ENCODE peak calls at places on chromosomes 11 and 22, in six cellular contexts. One of them, this sample, is unnamed.

GRCh38 chr11:11520231-11521015 is 101.4 kb downstream of the GALNT18 start:
- DNase-seq in tibial nerve: no peak
- DNase-seq in transverse colon: no peak
- DNase-seq in A549: no peak
- DNase-seq in left ventricle myocardium inferior: no peak
- DNase-seq in AG09309: no peak
- DNase-seq in this sample: no peak

GRCh38 chr11:126637800-126638175 is 282.3 kb downstream of the ST3GAL4 start:
- DNase-seq in AG09309: peak; percentile 84
- DNase-seq in tibial nerve: no peak
- DNase-seq in transverse colon: no peak
- DNase-seq in A549: no peak
- DNase-seq in left ventricle myocardium inferior: no peak
- DNase-seq in this sample: no peak

GRCh38 chr22:36220457-36220921 is 18.8 kb downstream of the APOL2 start:
- DNase-seq in AG09309: no peak
- DNase-seq in transverse colon: no peak
- DNase-seq in left ventricle myocardium inferior: no peak
- DNase-seq in tibial nerve: no peak
- DNase-seq in A549: no peak
- DNase-seq in this sample: peak; percentile 45

GRCh38 chr11:128765571-128766530 is 72.0 kb downstream of the FLI1 start:
- DNase-seq in AG09309: no peak
- DNase-seq in transverse colon: no peak
- DNase-seq in A549: no peak
- DNase-seq in tibial nerve: no peak
- DNase-seq in left ventricle myocardium inferior: no peak
- DNase-seq in this sample: no peak

GRCh38 chr11:110305169-110306018 is 9.0 kb upstream of the RDX start:
- DNase-seq in left ventricle myocardium inferior: no peak
- DNase-seq in A549: no peak
- DNase-seq in AG09309: no peak
- DNase-seq in tibial nerve: no peak
- DNase-seq in transverse colon: no peak
- DNase-seq in this sample: peak; percentile 20

GRCh38 chr11:4167758-4168157 is 73.2 kb downstream of the RRM1 start:
- DNase-seq in tibial nerve: no peak
- DNase-seq in AG09309: no peak
- DNase-seq in left ventricle myocardium inferior: no peak
- DNase-seq in transverse colon: no peak
- DNase-seq in A549: no peak
- DNase-seq in this sample: no peak

GRCh38 chr11:18115360-18116127 is 9.7 kb upstream of the SAAL1 start:
- DNase-seq in tibial nerve: peak; percentile 21
- DNase-seq in A549: peak; percentile 75
- DNase-seq in left ventricle myocardium inferior: no peak
- DNase-seq in AG09309: peak; percentile 3
- DNase-seq in transverse colon: peak; percentile 58
- DNase-seq in this sample: peak; percentile 78

GRCh38 chr22:27804683-27805297 is 3.2 kb upstream of the MN1 start:
- DNase-seq in AG09309: peak; percentile 18
- DNase-seq in left ventricle myocardium inferior: peak; percentile 66
- DNase-seq in tibial nerve: peak; percentile 59
- DNase-seq in A549: peak; percentile 57
- DNase-seq in transverse colon: peak; percentile 62
- DNase-seq in this sample: peak; percentile 51

GRCh38 chr11:25065711-25066110 is 568.9 kb downstream of the LUZP2 start:
- DNase-seq in A549: no peak
- DNase-seq in AG09309: no peak
- DNase-seq in tibial nerve: no peak
- DNase-seq in transverse colon: no peak
- DNase-seq in left ventricle myocardium inferior: no peak
- DNase-seq in this sample: peak; percentile 58

GRCh38 chr11:115665345-115665901 is 161.2 kb upstream of the CADM1 start:
- DNase-seq in AG09309: no peak
- DNase-seq in transverse colon: no peak
- DNase-seq in A549: no peak
- DNase-seq in left ventricle myocardium inferior: no peak
- DNase-seq in tibial nerve: no peak
- DNase-seq in this sample: no peak

GRCh38 chr11:70603064-70603755 is 204.9 kb downstream of the CTTN start:
- DNase-seq in left ventricle myocardium inferior: no peak
- DNase-seq in tibial nerve: no peak
- DNase-seq in AG09309: no peak
- DNase-seq in transverse colon: no peak
- DNase-seq in A549: no peak
- DNase-seq in this sample: no peak

GRCh38 chr11:79101736-79102135 is 339.1 kb downstream of the TENM4 start:
- DNase-seq in transverse colon: no peak
- DNase-seq in left ventricle myocardium inferior: no peak
- DNase-seq in A549: no peak
- DNase-seq in AG09309: no peak
- DNase-seq in tibial nerve: no peak
- DNase-seq in this sample: peak; percentile 64

DNA sequence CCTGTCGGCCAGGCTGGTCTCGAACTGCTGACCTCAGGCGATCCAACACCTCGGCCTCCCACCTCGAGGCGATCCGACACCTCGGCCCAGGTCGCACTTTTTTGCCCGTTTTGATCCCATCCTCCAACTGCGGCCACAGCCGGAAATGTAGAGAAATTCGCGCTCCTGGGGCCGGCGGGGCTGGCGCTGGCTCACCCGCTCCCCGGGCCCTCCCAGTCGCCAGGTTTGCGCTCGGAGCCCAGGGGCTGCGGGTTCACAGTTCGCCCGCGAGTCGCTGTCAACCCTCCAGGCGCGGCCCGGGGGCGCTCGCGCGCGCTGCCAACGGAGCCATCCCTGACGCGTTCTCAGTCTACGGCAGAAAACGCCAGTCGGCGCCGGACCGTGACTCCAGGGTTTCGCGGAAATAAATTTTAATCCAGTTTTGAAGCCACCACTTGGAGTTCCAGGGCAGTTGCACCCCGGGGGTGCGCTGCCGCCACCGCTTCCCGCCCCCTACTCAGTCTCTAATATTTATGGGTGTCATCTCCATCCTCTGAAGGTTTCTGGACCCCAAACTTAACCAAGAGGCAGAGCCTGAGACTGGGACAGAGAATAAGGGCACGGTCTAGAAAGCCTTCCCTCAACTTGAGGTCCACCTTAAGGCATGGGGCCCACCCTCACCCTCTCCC is 1.5 kb upstream of the KLHDC7B start:
- DNase-seq in tibial nerve: peak; percentile 42
- DNase-seq in transverse colon: peak; percentile 91
- DNase-seq in A549: peak; percentile 85
- DNase-seq in left ventricle myocardium inferior: peak; percentile 80
- DNase-seq in AG09309: no peak
- DNase-seq in this sample: peak; percentile 18
- TF ChIP-seq CTCF in tibial nerve: peak; percentile 44
- TF ChIP-seq CTCF in transverse colon: peak; percentile 59
- TF ChIP-seq CTCF in A549: peak; percentile 61
- TF ChIP-seq CTCF in left ventricle myocardium inferior: peak; percentile 68
- TF ChIP-seq CTCF in AG09309: peak; percentile 62
- TF ChIP-seq CTCF in this sample: peak; percentile 26

DNA sequence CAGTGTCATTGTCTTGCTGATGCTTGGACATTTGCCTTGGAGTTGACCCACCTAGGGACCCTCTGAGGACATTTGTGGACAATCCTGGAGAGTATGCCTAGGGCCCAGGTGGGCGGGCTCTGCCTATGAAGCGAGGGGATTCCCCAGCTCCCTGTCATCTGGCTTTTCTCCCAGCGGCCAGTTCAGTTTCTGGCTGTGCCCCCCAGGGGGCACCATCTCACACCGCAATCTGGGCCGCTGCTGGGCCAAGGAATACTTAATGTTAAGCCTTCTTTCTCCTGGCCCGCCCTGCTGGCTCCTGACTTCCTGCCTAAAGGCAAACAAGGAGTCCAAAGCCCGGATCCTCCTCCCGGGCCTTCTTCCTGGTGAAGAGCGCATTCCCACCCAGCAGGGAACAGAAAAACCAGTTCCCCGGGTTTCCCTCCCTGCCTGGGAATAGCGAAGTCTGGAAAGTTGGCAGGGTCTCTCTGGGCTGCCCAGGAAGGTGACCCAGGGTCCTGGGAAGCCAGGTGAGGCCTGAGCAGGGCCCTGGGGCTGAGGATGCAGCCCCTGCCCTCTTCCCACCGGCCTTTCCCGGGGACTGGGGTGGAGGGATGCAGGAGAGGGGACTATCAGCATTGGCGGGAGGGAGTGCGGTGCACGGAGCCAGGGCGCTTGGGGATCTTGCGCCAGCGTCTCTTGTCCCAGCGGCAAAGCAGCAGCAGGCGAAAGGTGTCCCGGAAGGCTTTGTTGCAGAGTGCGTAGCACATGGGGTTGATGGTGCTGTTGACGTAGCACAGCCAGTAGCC is 11.9 kb downstream of the CHRM1 start:
- DNase-seq in transverse colon: peak; percentile 85
- DNase-seq in tibial nerve: peak; percentile 25
- DNase-seq in AG09309: no peak
- DNase-seq in left ventricle myocardium inferior: peak; percentile 59
- DNase-seq in A549: peak; percentile 70
- DNase-seq in this sample: peak; percentile 76
- TF ChIP-seq CTCF in transverse colon: peak; percentile 52
- TF ChIP-seq CTCF in tibial nerve: peak; percentile 40
- TF ChIP-seq CTCF in AG09309: peak; percentile 62
- TF ChIP-seq CTCF in left ventricle myocardium inferior: peak; percentile 73
- TF ChIP-seq CTCF in A549: peak; percentile 49
- TF ChIP-seq CTCF in this sample: peak; percentile 67

GRCh38 chr11:68498903-68499883 is 38.6 kb downstream of the PPP6R3 start:
- DNase-seq in transverse colon: no peak
- DNase-seq in tibial nerve: no peak
- DNase-seq in A549: no peak
- DNase-seq in left ventricle myocardium inferior: no peak
- DNase-seq in AG09309: no peak
- DNase-seq in this sample: no peak

GRCh38 chr11:68495330-68495729 is 34.8 kb downstream of the PPP6R3 start:
- DNase-seq in AG09309: no peak
- DNase-seq in A549: no peak
- DNase-seq in tibial nerve: no peak
- DNase-seq in left ventricle myocardium inferior: no peak
- DNase-seq in transverse colon: no peak
- DNase-seq in this sample: no peak

GRCh38 chr11:68497761-68498160 is 37.2 kb downstream of the PPP6R3 start:
- DNase-seq in tibial nerve: no peak
- DNase-seq in left ventricle myocardium inferior: no peak
- DNase-seq in AG09309: no peak
- DNase-seq in transverse colon: no peak
- DNase-seq in A549: no peak
- DNase-seq in this sample: no peak

GRCh38 chr11:68498313-68498712 is 37.8 kb downstream of the PPP6R3 start:
- DNase-seq in A549: no peak
- DNase-seq in transverse colon: peak; percentile 23
- DNase-seq in tibial nerve: no peak
- DNase-seq in AG09309: no peak
- DNase-seq in left ventricle myocardium inferior: no peak
- DNase-seq in this sample: peak; percentile 22

GRCh38 chr11:68495872-68496271 is 35.3 kb downstream of the PPP6R3 start:
- DNase-seq in A549: no peak
- DNase-seq in tibial nerve: no peak
- DNase-seq in left ventricle myocardium inferior: no peak
- DNase-seq in AG09309: no peak
- DNase-seq in transverse colon: no peak
- DNase-seq in this sample: no peak
- TF ChIP-seq CTCF in A549: no peak
- TF ChIP-seq CTCF in tibial nerve: no peak
- TF ChIP-seq CTCF in left ventricle myocardium inferior: no peak
- TF ChIP-seq CTCF in AG09309: no peak
- TF ChIP-seq CTCF in transverse colon: no peak
- TF ChIP-seq CTCF in this sample: no peak

GRCh38 chr11:1051356-1052132 is 15.0 kb upstream of the MUC6 start:
- DNase-seq in AG09309: no peak
- DNase-seq in left ventricle myocardium inferior: no peak
- DNase-seq in A549: no peak
- DNase-seq in tibial nerve: no peak
- DNase-seq in transverse colon: no peak
- DNase-seq in this sample: no peak
- TF ChIP-seq CTCF in AG09309: no peak
- TF ChIP-seq CTCF in left ventricle myocardium inferior: peak; percentile 8
- TF ChIP-seq CTCF in A549: no peak
- TF ChIP-seq CTCF in tibial nerve: no peak
- TF ChIP-seq CTCF in transverse colon: no peak
- TF ChIP-seq CTCF in this sample: no peak

DNA sequence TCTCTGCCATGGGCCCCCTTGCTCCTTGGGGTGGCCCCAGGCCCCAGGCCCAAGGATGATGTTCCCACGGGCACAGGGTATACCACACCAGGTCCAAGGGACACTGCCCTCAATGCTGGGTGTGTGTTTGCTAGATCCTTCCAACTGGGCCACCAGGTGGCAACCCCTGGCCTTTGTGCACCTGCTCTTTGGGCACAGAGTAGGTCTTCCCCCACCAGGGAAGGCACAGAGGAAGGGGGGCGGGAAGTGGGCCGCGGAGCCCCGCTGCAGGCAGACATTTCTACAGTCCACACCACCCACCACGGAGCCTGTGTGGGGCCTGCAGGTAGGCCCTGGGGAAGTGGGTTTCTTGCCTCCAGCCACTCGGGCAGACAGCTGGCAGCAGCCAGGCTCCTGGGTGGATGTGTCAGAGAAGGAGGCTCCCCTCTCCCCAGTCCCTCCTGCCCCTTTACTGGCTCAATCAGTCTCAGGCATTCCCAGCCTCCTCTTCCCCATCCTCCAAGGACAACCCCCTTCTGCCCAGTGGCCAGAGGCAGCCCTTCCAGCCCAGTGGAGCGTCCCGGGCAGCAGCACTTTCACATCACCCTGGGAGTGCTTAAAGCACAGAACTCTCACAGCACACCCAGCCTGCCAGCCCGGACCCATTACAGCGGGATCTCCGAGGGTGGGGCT is 21.6 kb downstream of the MAFF start:
- DNase-seq in A549: no peak
- DNase-seq in tibial nerve: no peak
- DNase-seq in left ventricle myocardium inferior: no peak
- DNase-seq in AG09309: no peak
- DNase-seq in transverse colon: no peak
- DNase-seq in this sample: no peak
- TF ChIP-seq CTCF in A549: peak; percentile 17
- TF ChIP-seq CTCF in tibial nerve: no peak
- TF ChIP-seq CTCF in left ventricle myocardium inferior: no peak
- TF ChIP-seq CTCF in AG09309: no peak
- TF ChIP-seq CTCF in transverse colon: no peak
- TF ChIP-seq CTCF in this sample: peak; percentile 26

This sample was measured in MCF 10A.